ENCODE peak calls at places on chromosomes 4 and X, in four cellular contexts. T, I, B and H are unnamed samples.

GRCh38 chr4:89275587-89275986 is 32.0 kb downstream of the GPRIN3 start:
- DNase-seq in T (no peak), I (peak), B (no peak), H (no peak)

GRCh38 chrX:75887833-75888232 is 102.8 kb upstream of the MAGEE2 start:
- DNase-seq in T (no peak), I (no peak), B (no peak), H (no peak)

GRCh38 chr4:25842229-25842840 is 20.5 kb downstream of the SEL1L3 start:
- DNase-seq in T (no peak), I (no peak), B (no peak), H (no peak)

GRCh38 chrX:11629593-11630211 is 36.0 kb downstream of the ARHGAP6 start:
- DNase-seq in T (no peak), I (no peak), B (peak), H (no peak)

GRCh38 chr4:13238936-13239335 is 245.2 kb downstream of the RAB28 start:
- DNase-seq in T (no peak), I (no peak), B (no peak), H (no peak)

GRCh38 chrX:108316456-108316855 is 121.8 kb downstream of the COL4A6 start:
- DNase-seq in T (no peak), I (no peak), B (no peak), H (no peak)

GRCh38 chrX:69988955-69989394 is 60.8 kb downstream of the AWAT2 start:
- DNase-seq in T (peak), I (no peak), B (no peak), H (no peak)

GRCh38 chr4:145755802-145756201 is 75.9 kb downstream of the C4orf51 start:
- DNase-seq in T (no peak), I (no peak), B (no peak), H (no peak)

GRCh38 chr4:34178476-34178875 is 2065.8 kb downstream of the ARAP2 start:
- DNase-seq in T (no peak), I (no peak), B (no peak), H (no peak)

GRCh38 chr4:147723316-147723715 is 8.6 kb upstream of the ARHGAP10 start:
- DNase-seq in T (no peak), I (no peak), B (no peak), H (no peak)

GRCh38 chrX:153681175-153681574 is 6.6 kb upstream of the SLC6A8 start:
- DNase-seq in T (no peak), I (no peak), B (no peak), H (no peak)

GRCh38 chr4:151067316-151067715 is 32.1 kb upstream of the RPS3A start:
- DNase-seq in T (no peak), I (no peak), B (no peak), H (no peak)

GRCh38 chrX:111568356-111568755 is 56.9 kb downstream of the SERTM2 start:
- DNase-seq in T (peak), I (peak), B (no peak), H (peak)

GRCh38 chr4:3387943-3388348 is 53.8 kb upstream of the HGFAC start:
- DNase-seq in T (no peak), I (peak), B (peak), H (no peak)

GRCh38 chr4:40909363-40909876 is 159.7 kb downstream of the NSUN7 start:
- DNase-seq in T (peak), I (no peak), B (no peak), H (no peak)

GRCh38 chrX:97117572-97117971 is 233.9 kb downstream of the RPA4 start:
- DNase-seq in T (no peak), I (no peak), B (no peak), H (no peak)

GRCh38 chr4:143386812-143387211 is 50.1 kb downstream of the GAB1 start:
- DNase-seq in T (no peak), I (no peak), B (no peak), H (no peak)

GRCh38 chrX:11533211-11533651 is 132.5 kb downstream of the ARHGAP6 start:
- DNase-seq in T (peak), I (no peak), B (no peak), H (peak)

GRCh38 chr4:116055857-116056827 is 942.7 kb upstream of the NDST4 start:
- DNase-seq in T (peak), I (no peak), B (no peak), H (peak)

GRCh38 chrX:110404376-110404775 is 45.7 kb downstream of the RTL9 start:
- DNase-seq in T (no peak), I (no peak), B (no peak), H (no peak)

GRCh38 chrX:19063030-19063429 is 59.2 kb downstream of the ADGRG2 start:
- DNase-seq in T (no peak), I (no peak), B (no peak), H (no peak)

GRCh38 chr4:14386196-14386595 is 616.1 kb upstream of the CPEB2 start:
- DNase-seq in T (no peak), I (no peak), B (no peak), H (no peak)

GRCh38 chr4:23324291-23324690 is 565.6 kb downstream of the PPARGC1A start:
- DNase-seq in T (no peak), I (no peak), B (no peak), H (no peak)

GRCh38 chrX:124033821-124034220 is 72.3 kb downstream of the STAG2 start:
- DNase-seq in T (no peak), I (no peak), B (no peak), H (no peak)

GRCh38 chr4:95572304-95572991 is 23.7 kb upstream of the UNC5C start:
- DNase-seq in T (no peak), I (peak), B (peak), H (no peak)

GRCh38 chr4:140256335-140256734 is 102.4 kb upstream of the MAML3 start:
- DNase-seq in T (no peak), I (no peak), B (no peak), H (no peak)

GRCh38 chr4:118738999-118739690 is 54.0 kb downstream of the METTL14 start:
- DNase-seq in T (no peak), I (no peak), B (no peak), H (no peak)

GRCh38 chrX:54452920-54453319 is 12.7 kb downstream of the TSR2 start:
- DNase-seq in T (no peak), I (no peak), B (no peak), H (peak)

GRCh38 chrX:129956765-129957164 is 25.7 kb upstream of the BCORL1 start:
- DNase-seq in T (no peak), I (no peak), B (no peak), H (no peak)

GRCh38 chr4:98728433-98728832 is 70.0 kb upstream of the TSPAN5 start:
- DNase-seq in T (no peak), I (no peak), B (no peak), H (peak)

GRCh38 chr4:109472343-109472761 is 38.7 kb downstream of the SEC24B start:
- DNase-seq in T (no peak), I (no peak), B (no peak), H (peak)

GRCh38 chr4:154953691-154954090 is 172.6 kb downstream of the RBM46 start:
- DNase-seq in T (no peak), I (no peak), B (no peak), H (no peak)

GRCh38 chrX:40646489-40647306 is 663 bp downstream of the CXorf38 start:
- DNase-seq in T (no peak), I (peak), B (peak), H (peak)

GRCh38 chrX:40644821-40645358 is 2.5 kb downstream of the CXorf38 start:
- DNase-seq in T (no peak), I (peak), B (peak), H (peak)

GRCh38 chrX:40644175-40644574 is 3.2 kb downstream of the CXorf38 start:
- DNase-seq in T (no peak), I (no peak), B (peak), H (peak)

GRCh38 chrX:40651620-40652223 is 4.4 kb upstream of the CXorf38 start:
- DNase-seq in T (peak), I (peak), B (peak), H (peak)

GRCh38 chrX:40647307-40648197 is at the start of gene CXorf38:
- DNase-seq in T (peak), I (peak), B (peak), H (peak)
- TF ChIP-seq POLR2A in T (peak), I (no peak), B (peak), H (peak)

DNA sequence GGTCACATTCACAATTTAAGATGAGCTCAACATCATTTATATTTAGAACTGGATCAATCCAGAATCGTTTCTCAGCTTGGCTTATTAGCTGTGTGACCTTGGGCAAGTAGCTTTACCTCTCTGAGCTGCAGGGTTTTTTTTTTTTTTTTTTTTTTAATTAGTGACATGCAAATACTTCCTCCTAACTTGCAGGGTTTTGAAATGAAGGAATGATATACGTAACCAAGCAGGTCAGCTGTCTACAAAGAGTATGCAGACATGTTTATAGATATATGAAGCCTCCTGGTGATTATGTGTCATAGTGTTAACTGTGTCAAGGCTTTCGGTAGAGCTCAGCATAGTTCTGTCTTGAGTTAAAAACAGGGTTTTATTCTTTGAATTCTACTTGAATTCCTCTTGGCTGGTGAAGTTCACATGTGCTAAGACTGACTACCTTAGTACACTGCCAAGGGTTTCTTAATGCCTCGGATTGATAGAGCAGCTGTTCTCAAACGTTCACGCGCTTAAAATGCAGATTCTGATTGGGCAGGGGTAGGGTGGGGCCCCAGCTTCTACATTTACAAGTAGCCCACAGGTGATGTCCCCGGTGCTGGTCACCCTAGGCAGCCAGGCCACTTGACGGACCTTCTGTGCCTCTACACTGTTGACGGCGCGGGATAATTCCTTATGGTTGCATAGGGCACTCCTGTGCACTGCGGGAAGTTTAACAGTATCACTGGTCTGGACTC is 645 bp upstream of the STS start:
- DNase-seq in T (no peak), I (peak), B (peak), H (peak)
- TF ChIP-seq POLR2A in T (no peak), I (no peak), B (no peak), H (no peak)

DNA sequence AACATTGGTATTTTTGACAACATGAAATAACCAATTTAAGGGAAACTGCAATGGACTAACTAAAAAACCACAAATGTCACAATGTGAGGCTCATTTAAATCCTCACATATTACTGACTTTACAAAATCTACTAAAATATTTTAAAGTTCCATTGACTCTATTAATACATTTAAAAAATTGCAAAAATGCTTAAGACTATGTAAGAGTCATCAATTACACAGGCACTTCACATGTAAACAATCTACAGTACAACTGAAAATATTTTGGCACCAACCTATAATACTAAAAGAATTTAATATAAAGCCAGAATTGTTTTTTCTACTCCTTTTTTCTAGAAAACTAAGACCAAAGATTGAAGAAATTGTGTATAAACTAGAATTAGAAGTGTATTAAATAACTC is 76.8 kb upstream of the RBMXL3 start:
- DNase-seq in T (no peak), I (no peak), B (no peak), H (no peak)
- TF ChIP-seq POLR2A in T (no peak), I (no peak), B (no peak), H (no peak)

GRCh38 chrX:53095796-53096195 is 1.9 kb downstream of the KANTR start:
- DNase-seq in T (no peak), I (no peak), B (no peak), H (no peak)

GRCh38 chrX:53093177-53093655 is 726 bp upstream of the KANTR start:
- DNase-seq in T (peak), I (peak), B (peak), H (peak)

GRCh38 chrX:53091354-53091753 is 2.6 kb upstream of the KANTR start:
- DNase-seq in T (no peak), I (no peak), B (no peak), H (no peak)

GRCh38 chrX:53094584-53094908 is 604 bp downstream of the KANTR start:
- DNase-seq in T (no peak), I (no peak), B (no peak), H (no peak)

DNA sequence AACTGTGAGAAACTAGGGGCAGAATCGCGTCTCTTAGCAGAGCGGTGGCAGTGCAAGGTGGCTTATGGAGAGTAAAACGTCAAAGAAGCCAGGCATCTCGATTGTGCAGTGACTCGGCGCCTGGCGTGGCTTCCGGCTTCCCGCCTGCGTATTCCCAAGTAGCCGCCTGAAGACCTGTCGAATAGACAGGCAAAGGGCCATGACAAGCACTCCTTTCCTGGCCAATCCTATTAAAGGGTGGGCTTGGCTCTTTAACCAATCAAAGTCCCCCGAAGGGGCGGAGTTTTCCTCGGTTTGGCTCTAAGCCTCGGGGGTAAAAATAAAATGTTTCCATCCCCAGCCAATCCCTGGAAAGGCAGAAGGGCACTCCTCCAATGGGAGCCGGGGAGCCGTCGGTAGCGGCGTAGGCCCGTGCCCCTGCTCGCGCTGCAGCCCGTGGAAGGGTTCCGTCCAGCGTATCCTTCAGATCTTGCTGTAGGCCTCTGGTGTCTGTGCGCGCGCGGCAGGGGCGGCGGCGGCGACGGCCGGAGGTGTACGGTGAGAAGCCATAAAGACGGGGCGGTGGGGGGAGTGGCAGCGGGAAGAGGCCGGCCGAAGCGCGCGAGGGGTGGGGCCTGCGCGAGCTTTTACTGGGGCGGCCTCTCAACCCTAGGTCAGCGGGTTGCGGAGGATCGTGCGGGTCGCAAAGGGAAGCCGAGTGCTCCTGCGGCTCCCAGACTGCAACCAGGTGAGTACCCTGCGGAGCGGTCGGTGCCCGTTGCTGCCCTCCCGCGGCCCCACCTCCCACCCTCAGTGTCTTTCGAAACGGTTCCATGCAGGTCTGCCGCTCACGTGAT is at the start of gene KANTR:
- DNase-seq in T (peak), I (peak), B (peak), H (peak)
- TF ChIP-seq POLR2A in T (no peak), I (peak), B (peak), H (peak)

GRCh38 chr4:102868782-102869568 is at the start of gene CISD2:
- DNase-seq in T (peak), I (peak), B (peak), H (peak)
- TF ChIP-seq POLR2A in T (peak), I (peak), B (peak), H (peak)

GRCh38 chrX:48919360-48919821 is 567 bp upstream of the PIM2 start:
- DNase-seq in T (no peak), I (no peak), B (no peak), H (no peak)

GRCh38 chrX:48918303-48918643 is 551 bp downstream of the PIM2 start:
- DNase-seq in T (no peak), I (no peak), B (no peak), H (peak)

GRCh38 chrX:48917139-48917980 is 1.5 kb downstream of the PIM2 start:
- DNase-seq in T (peak), I (peak), B (peak), H (peak)

GRCh38 chrX:48919947-48920712 is 1.3 kb upstream of the PIM2 start:
- DNase-seq in T (no peak), I (no peak), B (no peak), H (peak)

DNA sequence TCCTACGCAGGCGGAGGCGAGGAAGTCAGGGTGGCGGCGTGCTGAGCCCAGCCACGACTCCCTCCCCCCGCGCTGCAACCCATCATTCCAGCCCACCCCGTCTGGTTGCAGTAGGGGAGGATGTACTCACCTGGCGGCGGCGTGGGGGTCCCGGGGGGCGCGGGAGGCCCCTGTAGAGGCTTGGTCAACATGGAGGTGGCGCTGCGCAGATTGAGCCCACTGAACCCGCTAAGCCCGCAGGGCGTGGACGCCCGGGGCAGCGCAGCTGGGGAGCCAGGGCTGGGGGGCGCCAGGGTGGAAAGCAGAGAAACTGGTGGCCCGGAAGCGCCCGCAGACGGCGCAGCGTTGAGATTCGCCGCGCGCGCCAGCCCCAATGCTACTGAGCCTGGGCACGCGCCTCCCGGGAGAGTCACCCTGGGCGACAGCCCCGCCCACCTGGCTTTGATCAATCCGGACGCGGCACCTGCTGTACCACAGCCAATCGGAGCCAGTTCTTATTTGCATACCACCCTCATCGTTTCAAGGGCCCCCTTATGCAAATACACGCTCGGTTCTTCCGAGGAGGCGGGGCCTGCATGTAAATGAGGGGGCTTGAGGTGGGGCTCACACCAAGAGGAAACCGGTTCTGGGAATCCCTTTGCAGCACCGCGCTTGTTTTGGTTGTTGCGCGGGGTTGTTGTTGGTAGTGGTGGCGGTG is at the start of gene PIM2:
- DNase-seq in T (peak), I (peak), B (peak), H (peak)
- TF ChIP-seq POLR2A in T (peak), I (peak), B (peak), H (peak)

GRCh38 chr4:153465583-153465921 is 608 bp upstream of the TMEM131L start:
- DNase-seq in T (peak), I (peak), B (peak), H (no peak)

GRCh38 chr4:153467897-153468262 is 1.7 kb downstream of the TMEM131L start:
- DNase-seq in T (no peak), I (no peak), B (no peak), H (peak)

GRCh38 chr4:153465922-153466636 is at the start of gene TMEM131L:
- DNase-seq in T (peak), I (peak), B (peak), H (peak)

GRCh38 chr4:153467154-153467896 is 1.2 kb downstream of the TMEM131L start:
- DNase-seq in T (peak), I (peak), B (no peak), H (peak)

DNA sequence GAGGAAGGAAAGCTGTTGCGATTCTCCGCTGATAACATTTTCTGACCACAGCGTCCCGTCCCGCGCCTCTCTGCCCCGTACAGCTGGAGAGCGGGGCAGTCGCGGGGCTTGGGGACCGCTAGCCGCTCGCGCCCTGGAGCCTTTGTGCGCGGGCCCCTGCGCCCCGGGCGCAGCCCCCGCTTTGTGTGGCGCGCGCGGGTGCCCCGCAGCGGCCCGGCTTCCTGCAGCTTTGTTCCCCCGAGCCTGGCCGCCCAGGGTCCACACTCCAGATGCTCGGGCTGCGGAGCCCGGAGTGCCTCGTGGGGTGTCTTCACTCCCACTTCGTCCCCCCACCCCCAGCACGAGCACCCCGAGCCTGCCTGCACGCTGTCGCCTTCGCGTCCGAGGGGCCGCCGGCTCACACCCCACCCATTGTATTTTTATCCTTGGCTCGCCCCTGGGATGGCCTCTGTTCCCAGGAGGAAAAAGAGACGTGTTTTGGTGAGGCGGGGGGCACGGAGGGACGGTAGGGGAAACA is 535 bp downstream of the TMEM131L start:
- DNase-seq in T (no peak), I (no peak), B (no peak), H (no peak)
- TF ChIP-seq POLR2A in T (no peak), I (no peak), B (no peak), H (no peak)